ENCODE peak calls at places on chromosome 5, in four cellular contexts. One of them, this sample, is unnamed.

GRCh38 chr5:158616707-158617106 is 483.0 kb downstream of the EBF1 start:
- DNase-seq in body of pancreas: no peak
- DNase-seq in D721Med: no peak
- DNase-seq in fibroblast of the aortic adventitia: no peak
- DNase-seq in this sample: no peak

GRCh38 chr5:100777680-100778281 is 125.3 kb downstream of the ST8SIA4 start:
- DNase-seq in body of pancreas: peak; percentile 67
- DNase-seq in D721Med: no peak
- DNase-seq in fibroblast of the aortic adventitia: peak; percentile 86
- DNase-seq in this sample: peak; percentile 41

GRCh38 chr5:62742214-62742613 is 163.6 kb downstream of the LRRC70 start:
- DNase-seq in body of pancreas: no peak
- DNase-seq in fibroblast of the aortic adventitia: no peak
- DNase-seq in D721Med: no peak
- DNase-seq in this sample: no peak

GRCh38 chr5:142181547-142182191 is 73.1 kb downstream of the NDFIP1 start:
- DNase-seq in D721Med: no peak
- DNase-seq in fibroblast of the aortic adventitia: no peak
- DNase-seq in body of pancreas: no peak
- DNase-seq in this sample: no peak

GRCh38 chr5:153476767-153477166 is 13.7 kb upstream of the GRIA1 start:
- DNase-seq in body of pancreas: no peak
- DNase-seq in fibroblast of the aortic adventitia: peak; percentile 85
- DNase-seq in D721Med: no peak
- DNase-seq in this sample: no peak

GRCh38 chr5:6436715-6437340 is 11.8 kb upstream of the UBE2QL1 start:
- DNase-seq in fibroblast of the aortic adventitia: no peak
- DNase-seq in D721Med: no peak
- DNase-seq in body of pancreas: no peak
- DNase-seq in this sample: no peak

GRCh38 chr5:93022211-93022610 is 558.8 kb downstream of the NR2F1-AS1 start:
- DNase-seq in fibroblast of the aortic adventitia: no peak
- DNase-seq in D721Med: no peak
- DNase-seq in body of pancreas: no peak
- DNase-seq in this sample: no peak

GRCh38 chr5:135437796-135438560 is 9.2 kb downstream of the DCANP1 start:
- DNase-seq in body of pancreas: peak; percentile 70
- DNase-seq in D721Med: no peak
- DNase-seq in fibroblast of the aortic adventitia: peak; percentile 95
- DNase-seq in this sample: no peak

GRCh38 chr5:151424892-151425523 is 22.4 kb upstream of the SLC36A1 start:
- DNase-seq in body of pancreas: no peak
- DNase-seq in D721Med: no peak
- DNase-seq in fibroblast of the aortic adventitia: no peak
- DNase-seq in this sample: no peak

GRCh38 chr5:179874536-179875292 is 16.1 kb upstream of the MRNIP start:
- DNase-seq in D721Med: peak; percentile 14
- DNase-seq in body of pancreas: no peak
- DNase-seq in fibroblast of the aortic adventitia: no peak
- DNase-seq in this sample: no peak

GRCh38 chr5:79560774-79561524 is 47.0 kb upstream of the HOMER1 start:
- DNase-seq in fibroblast of the aortic adventitia: peak; percentile 75
- DNase-seq in D721Med: no peak
- DNase-seq in body of pancreas: no peak
- DNase-seq in this sample: peak; percentile 64

GRCh38 chr5:179797741-179798140 is 4.0 kb downstream of the LTC4S start:
- DNase-seq in D721Med: no peak
- DNase-seq in fibroblast of the aortic adventitia: no peak
- DNase-seq in body of pancreas: no peak
- DNase-seq in this sample: no peak

GRCh38 chr5:95713960-95714710 is 17.0 kb upstream of the RHOBTB3 start:
- DNase-seq in body of pancreas: no peak
- DNase-seq in fibroblast of the aortic adventitia: no peak
- DNase-seq in D721Med: no peak
- DNase-seq in this sample: no peak

DNA sequence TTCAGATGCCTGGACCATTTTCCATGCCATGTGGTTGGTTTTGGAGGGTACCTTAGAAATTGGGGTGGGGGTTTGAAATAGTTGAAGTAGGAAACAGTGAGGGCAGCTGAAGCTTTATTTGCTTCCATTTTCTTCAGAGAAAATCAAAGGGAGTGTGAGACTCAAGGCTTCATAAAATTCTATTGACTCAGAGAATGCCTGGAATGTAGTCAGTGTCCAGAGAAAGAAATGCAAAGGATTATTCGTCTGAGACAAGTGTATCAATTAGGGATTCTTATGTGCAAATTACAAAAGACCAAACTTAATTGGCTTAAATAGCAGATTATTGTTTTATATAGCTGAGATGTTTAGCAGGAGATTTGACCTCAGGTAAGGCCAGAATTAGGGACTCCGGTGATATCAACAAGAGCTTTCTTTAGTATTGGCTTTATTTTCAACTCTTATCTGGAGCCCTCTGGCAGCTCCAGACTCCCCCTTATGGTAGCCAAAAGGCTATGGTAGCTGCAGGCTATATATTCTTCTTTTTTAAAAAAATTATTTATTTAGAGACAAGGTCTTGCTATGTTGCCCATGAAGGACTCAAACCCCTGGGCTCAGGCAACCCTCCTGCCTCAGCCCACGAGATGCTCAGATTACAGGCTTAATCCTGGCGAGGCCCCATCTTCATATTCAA is 38.9 kb downstream of the PTTG1 start:
- DNase-seq in D721Med: no peak
- DNase-seq in body of pancreas: no peak
- DNase-seq in fibroblast of the aortic adventitia: peak; percentile 42
- DNase-seq in this sample: no peak
- TF ChIP-seq CTCF in D721Med: no peak
- TF ChIP-seq CTCF in body of pancreas: no peak
- TF ChIP-seq CTCF in fibroblast of the aortic adventitia: peak; percentile 54
- TF ChIP-seq CTCF in this sample: no peak

GRCh38 chr5:74766887-74767578 is at the start of the genes GFM2 and NSA2:
- DNase-seq in fibroblast of the aortic adventitia: peak; percentile 95
- DNase-seq in D721Med: peak; percentile 27
- DNase-seq in body of pancreas: peak; percentile 95
- DNase-seq in this sample: peak; percentile 86

GRCh38 chr5:74765201-74765600 is 1.7 kb downstream of the GFM2 start:
- DNase-seq in D721Med: no peak
- DNase-seq in body of pancreas: no peak
- DNase-seq in fibroblast of the aortic adventitia: no peak
- DNase-seq in this sample: no peak

GRCh38 chr5:74767579-74767913 is 497 bp downstream of the NSA2 start:
- DNase-seq in fibroblast of the aortic adventitia: peak; percentile 50
- DNase-seq in body of pancreas: peak; percentile 21
- DNase-seq in D721Med: no peak
- DNase-seq in this sample: peak; percentile 19

GRCh38 chr5:74765929-74766328 is 988 bp downstream of the GFM2 start:
- DNase-seq in D721Med: no peak
- DNase-seq in fibroblast of the aortic adventitia: no peak
- DNase-seq in body of pancreas: no peak
- DNase-seq in this sample: no peak

DNA sequence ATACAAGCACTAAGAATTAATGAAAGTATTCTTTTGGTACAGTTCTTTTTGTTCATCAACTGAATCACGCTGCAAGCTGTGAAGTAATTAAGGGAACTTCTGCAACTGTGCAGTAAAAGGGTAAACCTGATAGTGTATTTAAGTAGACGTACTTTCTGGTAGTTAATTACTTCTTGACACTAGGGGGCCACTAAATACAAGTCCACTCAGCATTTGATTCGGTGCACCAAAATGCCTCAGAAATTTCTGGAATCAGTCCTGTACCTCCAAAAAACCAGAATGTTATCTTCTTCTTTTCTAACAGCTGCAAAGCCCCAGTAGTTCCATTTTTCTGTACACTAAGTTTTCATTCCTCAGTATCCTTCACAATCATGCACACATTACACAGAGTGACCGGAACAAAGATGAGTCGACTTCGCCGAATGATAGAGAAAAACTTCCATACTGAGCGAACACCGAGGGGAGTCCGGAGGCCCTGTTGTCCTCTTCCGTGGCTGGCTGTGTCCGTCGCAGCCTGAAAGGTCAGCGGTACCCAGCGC is 500 bp downstream of the GFM2 start:
- DNase-seq in D721Med: peak; percentile 28
- DNase-seq in body of pancreas: peak; percentile 9
- DNase-seq in fibroblast of the aortic adventitia: peak; percentile 57
- DNase-seq in this sample: peak; percentile 72
- TF ChIP-seq CTCF in D721Med: peak; percentile 48
- TF ChIP-seq CTCF in body of pancreas: peak; percentile 45
- TF ChIP-seq CTCF in fibroblast of the aortic adventitia: peak; percentile 34
- TF ChIP-seq CTCF in this sample: peak; percentile 38

DNA sequence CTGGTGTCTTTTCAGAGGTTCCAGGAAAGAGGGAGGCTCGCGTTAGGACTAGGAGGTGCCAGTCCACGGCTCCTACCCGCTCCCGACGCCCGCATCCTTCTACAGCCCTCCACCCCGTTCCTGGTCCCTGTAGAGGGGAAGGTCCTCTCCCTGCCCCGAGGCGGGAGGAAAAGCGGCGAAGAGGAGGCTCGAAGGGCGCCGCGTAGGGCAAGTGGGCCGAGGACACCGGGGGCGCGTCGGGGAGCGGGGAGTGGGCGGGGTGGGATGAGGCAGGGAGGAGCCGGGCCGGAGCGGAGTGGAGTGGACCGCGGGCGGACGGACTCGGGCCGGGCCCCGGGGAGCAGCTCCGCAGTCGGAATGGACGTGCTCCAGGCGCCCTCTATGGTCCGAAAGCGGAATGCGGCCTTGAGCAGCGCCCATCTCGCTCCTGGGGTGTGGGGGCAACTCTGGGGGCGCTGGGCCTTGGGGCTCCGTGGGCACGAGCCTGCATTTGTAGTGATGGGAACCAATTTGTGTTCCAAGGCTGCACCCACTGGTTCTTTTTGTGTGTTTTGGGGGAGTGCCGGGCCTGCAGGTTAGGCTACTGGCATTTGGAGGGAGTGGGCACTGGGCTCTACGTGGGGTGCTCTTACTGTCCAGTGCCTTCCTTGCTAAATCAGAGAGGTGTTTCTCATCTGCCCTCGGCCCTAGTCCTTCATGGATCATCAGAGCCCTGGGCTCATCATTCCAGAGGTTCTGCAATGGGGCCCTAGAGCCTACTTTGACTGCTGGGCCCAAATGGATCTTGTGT is 7.3 kb downstream of the IRX1 start:
- DNase-seq in D721Med: no peak
- DNase-seq in body of pancreas: peak; percentile 25
- DNase-seq in fibroblast of the aortic adventitia: no peak
- DNase-seq in this sample: no peak
- TF ChIP-seq CTCF in D721Med: peak; percentile 40
- TF ChIP-seq CTCF in body of pancreas: peak; percentile 37
- TF ChIP-seq CTCF in fibroblast of the aortic adventitia: no peak
- TF ChIP-seq CTCF in this sample: no peak

DNA sequence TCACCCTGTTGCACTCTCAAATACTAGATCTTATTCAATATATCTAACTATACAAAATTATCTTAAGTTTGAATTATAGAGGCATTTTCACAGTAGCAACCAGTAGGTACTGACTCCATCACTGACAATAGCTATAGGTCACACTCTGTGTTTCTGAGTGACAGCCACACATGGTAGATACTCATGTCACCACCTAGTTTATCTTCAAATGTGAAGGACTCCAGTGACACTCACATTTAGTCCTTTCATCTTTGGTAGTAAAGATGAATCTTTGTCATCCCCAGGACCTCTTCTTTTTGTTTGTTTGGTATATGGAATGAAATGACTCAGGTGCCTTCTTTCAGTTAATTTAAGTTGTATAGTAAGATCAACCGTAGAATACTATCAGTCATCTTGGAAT is 102.5 kb upstream of the DHFR start:
- DNase-seq in D721Med: no peak
- DNase-seq in body of pancreas: no peak
- DNase-seq in fibroblast of the aortic adventitia: no peak
- DNase-seq in this sample: no peak
- TF ChIP-seq CTCF in D721Med: no peak
- TF ChIP-seq CTCF in body of pancreas: no peak
- TF ChIP-seq CTCF in fibroblast of the aortic adventitia: no peak
- TF ChIP-seq CTCF in this sample: no peak

GRCh38 chr5:146706321-146706972 is 172.1 kb downstream of the PPP2R2B start:
- DNase-seq in fibroblast of the aortic adventitia: no peak
- DNase-seq in body of pancreas: no peak
- DNase-seq in D721Med: no peak
- DNase-seq in this sample: no peak
- TF ChIP-seq CTCF in fibroblast of the aortic adventitia: no peak
- TF ChIP-seq CTCF in body of pancreas: no peak
- TF ChIP-seq CTCF in D721Med: no peak
- TF ChIP-seq CTCF in this sample: no peak